ENCODE peak calls at places on chromosomes 4 and X, in eight cellular contexts. W, O, Y, H, N, C, F and Q are unnamed samples.

GRCh38 chr4:145808848-145809512 is 129.0 kb downstream of the C4orf51 start:
- DNase-seq in N (no peak), W (no peak), H (no peak), F (no peak), Y (no peak), C (no peak), O (no peak), Q (no peak)

GRCh38 chr4:105558277-105558676 is 5.9 kb downstream of the ARHGEF38 start:
- DNase-seq in W (no peak), F (no peak), N (no peak), Y (no peak), H (no peak), O (no peak), C (no peak), Q (no peak)

GRCh38 chr4:104393649-104394048 is 101.0 kb downstream of the CXXC4 start:
- DNase-seq in F (no peak), H (no peak), O (no peak), N (no peak), C (no peak), Y (no peak), W (no peak), Q (peak)

GRCh38 chr4:13919021-13919441 is 291.5 kb upstream of the BOD1L1 start:
- DNase-seq in N (no peak), H (no peak), F (peak), C (no peak), W (no peak), Y (no peak), O (peak), Q (no peak)

GRCh38 chrX:139759637-139760036 is 51.7 kb upstream of the MCF2 start:
- DNase-seq in W (no peak), H (no peak), N (no peak), Y (peak), F (no peak), C (peak), O (peak), Q (peak)

GRCh38 chr4:113682730-113683129 is 78.8 kb downstream of the CAMK2D start:
- DNase-seq in O (peak), Y (no peak), C (no peak), N (no peak), F (no peak), W (no peak), H (no peak), Q (no peak)

GRCh38 chr4:120659626-120660170 is 262.8 kb downstream of the PRDM5 start:
- DNase-seq in H (no peak), C (no peak), O (no peak), F (no peak), N (no peak), W (no peak), Y (peak), Q (no peak)

GRCh38 chrX:21374163-21374993 is at the start of gene CNKSR2:
- DNase-seq in O (peak), Y (peak), C (peak), N (peak), F (peak), W (peak), H (peak), Q (peak)

GRCh38 chr4:86835677-86836076 is 13.5 kb downstream of the SLC10A6 start:
- DNase-seq in O (no peak), N (no peak), F (no peak), Y (no peak), C (no peak), H (no peak), W (no peak), Q (no peak)

GRCh38 chr4:1347410-1347864 is 429 bp downstream of the UVSSA start:
- DNase-seq in W (no peak), O (peak), Y (peak), F (peak), H (peak), N (peak), C (peak), Q (peak)

GRCh38 chrX:66635360-66635759 is 3.5 kb downstream of the EDA2R start:
- DNase-seq in C (no peak), W (no peak), Y (no peak), H (no peak), O (peak), F (peak), N (no peak), Q (peak)

GRCh38 chrX:10208953-10209352 is 52.2 kb downstream of the CLCN4 start:
- DNase-seq in O (no peak), Y (no peak), C (no peak), H (no peak), W (no peak), F (no peak), N (no peak), Q (no peak)

GRCh38 chr4:99087887-99088484 is 602 bp downstream of the ADH5 start:
- DNase-seq in O (peak), F (peak), Y (peak), W (no peak), N (peak), C (no peak), H (peak), Q (peak)

GRCh38 chrX:131734621-131735020 is 190.7 kb downstream of the OR13H1 start:
- DNase-seq in Y (no peak), N (no peak), W (no peak), O (no peak), C (no peak), F (no peak), H (peak), Q (no peak)

GRCh38 chr4:15719506-15719905 is 16.6 kb downstream of the BST1 start:
- DNase-seq in O (peak), H (no peak), C (no peak), W (no peak), Y (no peak), F (no peak), N (no peak), Q (peak)

GRCh38 chr4:168309781-168310180 is 8.8 kb downstream of the DDX60 start:
- DNase-seq in W (no peak), F (no peak), O (peak), Y (no peak), C (no peak), N (no peak), H (no peak), Q (peak)

GRCh38 chr4:32219306-32220075 is 1499.3 kb downstream of the PCDH7 start:
- DNase-seq in Y (no peak), F (no peak), N (no peak), C (no peak), O (peak), W (no peak), H (no peak), Q (no peak)

GRCh38 chr4:98659106-98659592 is 738 bp upstream of the TSPAN5 start:
- DNase-seq in H (no peak), Y (no peak), C (peak), N (no peak), O (no peak), W (no peak), F (peak), Q (peak)

GRCh38 chr4:151811403-151811802 is 50.6 kb upstream of the GATB start:
- DNase-seq in N (no peak), H (no peak), C (no peak), W (no peak), O (peak), Y (no peak), F (no peak), Q (peak)

GRCh38 chr4:8112036-8112576 is 46.5 kb downstream of the ABLIM2 start:
- DNase-seq in W (no peak), C (no peak), F (no peak), Y (no peak), O (no peak), N (peak), H (no peak), Q (peak)

GRCh38 chr4:43331226-43332078 is 438.9 kb downstream of the GRXCR1 start:
- DNase-seq in F (no peak), O (peak), Y (no peak), C (no peak), N (no peak), H (no peak), W (no peak), Q (no peak)

GRCh38 chr4:53039741-53040458 is 177.8 kb downstream of the RASL11B start:
- DNase-seq in H (no peak), W (no peak), F (no peak), N (no peak), Y (no peak), O (peak), C (no peak), Q (no peak)

GRCh38 chrX:94252204-94252603 is 578.2 kb downstream of the FAM133A start:
- DNase-seq in O (no peak), N (no peak), C (no peak), W (no peak), F (no peak), Y (no peak), H (no peak), Q (no peak)

GRCh38 chrX:154429708-154430107 is 1.2 kb downstream of the ATP6AP1 start:
- DNase-seq in O (no peak), Y (no peak), W (no peak), N (no peak), F (no peak), H (no peak), C (no peak), Q (no peak)

GRCh38 chr4:52260507-52261302 is 209.6 kb downstream of the SPATA18 start:
- DNase-seq in W (peak), O (no peak), N (no peak), F (no peak), C (peak), Y (no peak), H (no peak), Q (no peak)

GRCh38 chrX:114675365-114675764 is 91.5 kb downstream of the HTR2C start:
- DNase-seq in C (no peak), N (no peak), W (no peak), H (no peak), O (peak), Y (no peak), F (no peak), Q (no peak)